ENCODE peak calls at places on chromosomes 5 and 9, in six cellular contexts. R is iPS DF 19.7; B is hypothalamus; G is hippocampal formation; H is islet precursor cell; K is activated naive CD8-positive, alpha-beta T cell treated with anti-CD3 and anti-CD28 coated beads for 36 hours. M is an unnamed sample.

GRCh38 chr5:139651863-139652787 is 4.0 kb downstream of the CXXC5 start:
- DNase-seq in R (no peak), B (peak; percentile 79), G (peak; percentile 90), H (peak; percentile 83), K (peak; percentile 80), M (peak; percentile 30)

GRCh38 chr9:107154291-107154690 is 128.8 kb upstream of the RAD23B start:
- DNase-seq in R (no peak), B (no peak), G (no peak), H (no peak), K (no peak), M (no peak)

GRCh38 chr9:18142964-18143363 is 331.0 kb upstream of the ADAMTSL1 start:
- DNase-seq in R (no peak), B (no peak), G (no peak), H (no peak), K (no peak), M (no peak)

GRCh38 chr9:87873607-87874319 is 8.9 kb upstream of the SPATA31E1 start:
- DNase-seq in R (no peak), B (no peak), G (no peak), H (peak; percentile 23), K (no peak), M (no peak)

GRCh38 chr5:42953061-42953460 is 87.1 kb downstream of the ANXA2R start:
- DNase-seq in R (no peak), B (no peak), G (no peak), H (no peak), K (no peak), M (no peak)

GRCh38 chr5:154523704-154524103 is 45.7 kb upstream of the HAND1 start:
- DNase-seq in R (no peak), B (no peak), G (no peak), H (peak; percentile 99), K (no peak), M (no peak)

GRCh38 chr5:115486728-115487127 is 57.8 kb downstream of the FEM1C start:
- DNase-seq in R (no peak), B (no peak), G (no peak), H (no peak), K (no peak), M (no peak)

GRCh38 chr9:108048406-108049025 is 558.9 kb upstream of the KLF4 start:
- DNase-seq in R (no peak), B (no peak), G (no peak), H (no peak), K (no peak), M (no peak)

GRCh38 chr5:9905661-9906060 is 275.5 kb upstream of the TAS2R1 start:
- DNase-seq in R (no peak), B (no peak), G (no peak), H (no peak), K (no peak), M (no peak)

GRCh38 chr5:116564756-116565593 is 9.6 kb downstream of the SEMA6A start:
- DNase-seq in R (no peak), B (no peak), G (no peak), H (no peak), K (no peak), M (no peak)

GRCh38 chr5:91950328-91950727 is 567.2 kb upstream of the ARRDC3 start:
- DNase-seq in R (no peak), B (no peak), G (no peak), H (no peak), K (no peak), M (no peak)

GRCh38 chr9:98402272-98402840 is 146.9 kb upstream of the TBC1D2 start:
- DNase-seq in R (no peak), B (no peak), G (no peak), H (no peak), K (no peak), M (no peak)

GRCh38 chr9:17636359-17636758 is 57.5 kb downstream of the SH3GL2 start:
- DNase-seq in R (no peak), B (no peak), G (no peak), H (no peak), K (no peak), M (no peak)

GRCh38 chr9:128943832-128944620 is 3.4 kb downstream of the DOLK start:
- DNase-seq in R (no peak), B (no peak), G (no peak), H (no peak), K (no peak), M (no peak)

GRCh38 chr5:126007841-126008240 is 415.4 kb upstream of the GRAMD2B start:
- DNase-seq in R (no peak), B (no peak), G (no peak), H (no peak), K (no peak), M (no peak)

GRCh38 chr9:121194730-121195129 is 6.9 kb downstream of the RAB14 start:
- DNase-seq in R (no peak), B (no peak), G (no peak), H (no peak), K (no peak), M (no peak)

GRCh38 chr9:100087218-100087617 is 11.6 kb downstream of the ERP44 start:
- DNase-seq in R (no peak), B (no peak), G (no peak), H (no peak), K (no peak), M (no peak)

GRCh38 chr5:9337908-9338307 is 208.0 kb downstream of the SEMA5A start:
- DNase-seq in R (no peak), B (no peak), G (no peak), H (no peak), K (no peak), M (no peak)

GRCh38 chr9:38016375-38017120 is 52.5 kb downstream of the SHB start:
- DNase-seq in R (no peak), B (no peak), G (no peak), H (peak; percentile 91), K (no peak), M (no peak)

GRCh38 chr5:14872070-14872989 is 752 bp upstream of the ANKH start:
- DNase-seq in R (no peak), B (peak; percentile 74), G (peak; percentile 71), H (peak; percentile 65), K (peak; percentile 69), M (no peak)

GRCh38 chr5:171092194-171092593 is 216.9 kb upstream of the TLX3 start:
- DNase-seq in R (no peak), B (no peak), G (no peak), H (no peak), K (no peak), M (no peak)

GRCh38 chr9:120894404-120895226 is 17.6 kb upstream of the PHF19 start:
- DNase-seq in R (no peak), B (no peak), G (no peak), H (peak; percentile 74), K (no peak), M (no peak)

GRCh38 chr9:109117856-109118801 is 1.6 kb downstream of the TMEM245 start:
- DNase-seq in R (no peak), B (no peak), G (no peak), H (peak; percentile 61), K (peak; percentile 50), M (peak; percentile 30)

GRCh38 chr5:57338849-57339340 is 143.7 kb downstream of the ACTBL2 start:
- DNase-seq in R (no peak), B (no peak), G (no peak), H (no peak), K (no peak), M (no peak)

GRCh38 chr9:72726951-72727350 is 205.5 kb downstream of the TMC1 start:
- DNase-seq in R (no peak), B (no peak), G (no peak), H (no peak), K (no peak), M (no peak)

GRCh38 chr5:15566306-15566705 is 66.3 kb downstream of the FBXL7 start:
- DNase-seq in R (no peak), B (no peak), G (no peak), H (no peak), K (no peak), M (no peak)

GRCh38 chr9:127503379-127503921 is 52.1 kb downstream of the LRSAM1 start:
- DNase-seq in R (no peak), B (no peak), G (no peak), H (peak; percentile 49), K (no peak), M (no peak)

GRCh38 chr9:131236761-131237160 is 39.5 kb downstream of the FAM78A start:
- DNase-seq in R (no peak), B (no peak), G (no peak), H (no peak), K (no peak), M (no peak)